ENCODE peak calls at places on chromosomes 1 and 21, in six cellular contexts. One of them, this sample, is unnamed.

GRCh38 chr21:44957047-44957831 is 17.4 kb downstream of the SLX9 start:
- DNase-seq in GM23338: no peak
- DNase-seq in astrocyte of the spinal cord: no peak
- DNase-seq in T-helper 2 cell: no peak
- DNase-seq in PC-9: no peak
- DNase-seq in IMR-90: no peak
- DNase-seq in this sample: no peak

GRCh38 chr1:112114540-112114939 is 125.1 kb upstream of the KCND3 start:
- DNase-seq in PC-9: no peak
- DNase-seq in GM23338: peak
- DNase-seq in astrocyte of the spinal cord: no peak
- DNase-seq in IMR-90: no peak
- DNase-seq in T-helper 2 cell: no peak
- DNase-seq in this sample: no peak

GRCh38 chr1:33727310-33727709 is 136.6 kb upstream of the HMGB4 start:
- DNase-seq in GM23338: no peak
- DNase-seq in T-helper 2 cell: no peak
- DNase-seq in astrocyte of the spinal cord: no peak
- DNase-seq in PC-9: no peak
- DNase-seq in IMR-90: no peak
- DNase-seq in this sample: no peak

GRCh38 chr1:110477041-110477440 is 26.1 kb downstream of the PROK1 start:
- DNase-seq in T-helper 2 cell: no peak
- DNase-seq in GM23338: no peak
- DNase-seq in astrocyte of the spinal cord: peak
- DNase-seq in PC-9: no peak
- DNase-seq in IMR-90: peak
- DNase-seq in this sample: peak

GRCh38 chr1:20328201-20328600 is 37.5 kb downstream of the VWA5B1 start:
- DNase-seq in T-helper 2 cell: no peak
- DNase-seq in GM23338: peak
- DNase-seq in astrocyte of the spinal cord: no peak
- DNase-seq in IMR-90: no peak
- DNase-seq in PC-9: no peak
- DNase-seq in this sample: no peak

GRCh38 chr1:113784104-113784779 is 25.0 kb upstream of the PHTF1 start:
- DNase-seq in GM23338: no peak
- DNase-seq in T-helper 2 cell: no peak
- DNase-seq in PC-9: no peak
- DNase-seq in astrocyte of the spinal cord: no peak
- DNase-seq in IMR-90: peak
- DNase-seq in this sample: no peak

GRCh38 chr1:22689505-22689904 is 21.1 kb upstream of the EPHB2 start:
- DNase-seq in T-helper 2 cell: no peak
- DNase-seq in IMR-90: peak
- DNase-seq in PC-9: peak
- DNase-seq in GM23338: no peak
- DNase-seq in astrocyte of the spinal cord: peak
- DNase-seq in this sample: peak

GRCh38 chr1:173554089-173554488 is 48.8 kb downstream of the SLC9C2 start:
- DNase-seq in PC-9: no peak
- DNase-seq in GM23338: no peak
- DNase-seq in T-helper 2 cell: no peak
- DNase-seq in IMR-90: no peak
- DNase-seq in astrocyte of the spinal cord: no peak
- DNase-seq in this sample: no peak

GRCh38 chr1:51768971-51769601 is 109.4 kb downstream of the NRDC start:
- DNase-seq in GM23338: peak
- DNase-seq in IMR-90: peak
- DNase-seq in PC-9: peak
- DNase-seq in T-helper 2 cell: no peak
- DNase-seq in astrocyte of the spinal cord: peak
- DNase-seq in this sample: peak

GRCh38 chr1:111737216-111738132 is 1.7 kb downstream of the INKA2 start:
- DNase-seq in IMR-90: no peak
- DNase-seq in GM23338: no peak
- DNase-seq in astrocyte of the spinal cord: no peak
- DNase-seq in PC-9: no peak
- DNase-seq in T-helper 2 cell: no peak
- DNase-seq in this sample: no peak

GRCh38 chr1:89873757-89874156 is 52.9 kb downstream of the LRRC8D start:
- DNase-seq in GM23338: peak
- DNase-seq in T-helper 2 cell: no peak
- DNase-seq in astrocyte of the spinal cord: peak
- DNase-seq in PC-9: no peak
- DNase-seq in IMR-90: peak
- DNase-seq in this sample: no peak

GRCh38 chr1:46523556-46524443 is 27.6 kb downstream of the KNCN start:
- DNase-seq in PC-9: no peak
- DNase-seq in IMR-90: no peak
- DNase-seq in astrocyte of the spinal cord: no peak
- DNase-seq in GM23338: no peak
- DNase-seq in T-helper 2 cell: no peak
- DNase-seq in this sample: no peak

GRCh38 chr1:119535381-119535780 is 28.4 kb downstream of the HSD3B1 start:
- DNase-seq in PC-9: no peak
- DNase-seq in GM23338: no peak
- DNase-seq in T-helper 2 cell: no peak
- DNase-seq in astrocyte of the spinal cord: no peak
- DNase-seq in IMR-90: no peak
- DNase-seq in this sample: no peak

GRCh38 chr1:202213361-202214088 is 19.9 kb downstream of the LGR6 start:
- DNase-seq in IMR-90: no peak
- DNase-seq in astrocyte of the spinal cord: no peak
- DNase-seq in T-helper 2 cell: no peak
- DNase-seq in PC-9: no peak
- DNase-seq in GM23338: peak
- DNase-seq in this sample: no peak

This sample was measured in non-pigmented ciliary epithelial cell.